ENCODE peak calls at places on chromosomes 4 and X, in nine cellular contexts. N, I, G, R, D, X, B, J and C are unnamed samples.

GRCh38 chr4:1187182-1187581 is 14.8 kb upstream of the SPON2 start:
- DNase-seq in N (no peak), I (no peak), G (no peak), R (peak; percentile 78), D (no peak), X (no peak), B (no peak), J (no peak), C (no peak)

GRCh38 chrX:110346681-110347080 is 12.0 kb upstream of the RTL9 start:
- DNase-seq in N (no peak), I (no peak), G (no peak), R (no peak), D (no peak), X (no peak), B (no peak), J (no peak), C (no peak)

GRCh38 chrX:13933352-13933751 is 96.3 kb downstream of the GEMIN8 start:
- DNase-seq in N (no peak), I (no peak), G (no peak), R (no peak), D (no peak), X (no peak), B (no peak), J (no peak), C (no peak)

GRCh38 chr4:14403132-14403531 is 599.1 kb upstream of the CPEB2 start:
- DNase-seq in N (no peak), I (no peak), G (no peak), R (no peak), D (no peak), X (no peak), B (no peak), J (no peak), C (no peak)

GRCh38 chr4:104896623-104897296 is 249.9 kb upstream of the TET2 start:
- DNase-seq in N (no peak), I (peak; percentile 85), G (no peak), R (peak; percentile 51), D (no peak), X (no peak), B (no peak), J (no peak), C (no peak)

GRCh38 chrX:109997786-109998452 is 5.0 kb upstream of the TMEM164 start:
- DNase-seq in N (no peak), I (no peak), G (no peak), R (no peak), D (no peak), X (no peak), B (no peak), J (no peak), C (no peak)

GRCh38 chr4:115609631-115610030 is 496.2 kb upstream of the NDST4 start:
- DNase-seq in N (no peak), I (no peak), G (no peak), R (no peak), D (no peak), X (no peak), B (no peak), J (no peak), C (no peak)

GRCh38 chrX:107674480-107675364 is 46.4 kb downstream of the PRPS1 start:
- DNase-seq in N (no peak), I (peak; percentile 77), G (no peak), R (peak; percentile 54), D (no peak), X (no peak), B (no peak), J (no peak), C (no peak)

GRCh38 chrX:154719132-154719675 is 31.7 kb downstream of the GAB3 start:
- DNase-seq in N (peak; percentile 47), I (no peak), G (no peak), R (no peak), D (peak; percentile 31), X (no peak), B (no peak), J (no peak), C (no peak)